ENCODE peak calls at places on chromosomes 5 and 9, in four cellular contexts. X is Calu3, L is mucosa of gallbladder, R is C1 segment of cervical spinal cord. J is an unnamed sample.

GRCh38 chr9:92378825-92379535 is 25.4 kb downstream of the OGN start:
- DNase-seq in L (no peak), X (no peak), R (no peak), J (no peak)

GRCh38 chr5:31481531-31481930 is 50.4 kb downstream of the DROSHA start:
- DNase-seq in R (no peak), L (no peak), X (no peak), J (no peak)

GRCh38 chr5:154771383-154771901 is 16.3 kb downstream of the LARP1 start:
- DNase-seq in L (peak), X (no peak), R (no peak), J (no peak)

GRCh38 chr5:27041372-27041771 is 3.0 kb upstream of the CDH9 start:
- DNase-seq in X (no peak), R (no peak), L (no peak), J (no peak)

GRCh38 chr5:56941981-56942380 is 9.9 kb downstream of the MIER3 start:
- DNase-seq in L (no peak), R (no peak), X (no peak), J (no peak)

GRCh38 chr5:88190106-88190834 is 78.4 kb downstream of the TMEM161B start:
- DNase-seq in L (no peak), R (peak), X (no peak), J (no peak)

GRCh38 chr5:134148316-134148715 is 28.4 kb downstream of the SKP1 start:
- DNase-seq in L (no peak), X (no peak), R (no peak), J (no peak)

GRCh38 chr5:154923441-154924430 is 14.3 kb downstream of the GEMIN5 start:
- DNase-seq in R (no peak), L (no peak), X (no peak), J (no peak)

GRCh38 chr5:17882760-17883488 is 248.7 kb downstream of the TAF11L14 start:
- DNase-seq in R (no peak), X (no peak), L (no peak), J (no peak)

GRCh38 chr9:121707477-121708424 is 56.3 kb downstream of the DAB2IP start:
- DNase-seq in R (no peak), L (no peak), X (no peak), J (no peak)

GRCh38 chr5:143350790-143351603 is 52.5 kb downstream of the NR3C1 start:
- DNase-seq in X (no peak), R (no peak), L (no peak), J (no peak)

GRCh38 chr9:126482361-126483044 is 131.2 kb upstream of the LMX1B start:
- DNase-seq in X (no peak), R (no peak), L (peak), J (peak)

J was measured in hypothalamus.